ENCODE peak calls at places on chromosomes 5 and 9, in eight cellular contexts. B is activated CD4-positive, alpha-beta T cell treated with anti-CD3 and anti-CD28 coated beads, Interleukin-2, amount 50 U/mL, for 48 hours; U is GM23248; X is effector CD4-positive, alpha-beta T cell; L is HCT116; E is RWPE2; F is T47D; M is ovary. G is an unnamed sample.
A peak's percentile ranks its signal among the peaks of the same experiment; 100 is the strongest.

GRCh38 chr5:136094913-136095641 is 37.6 kb upstream of the SMAD5 start:
- DNase-seq in B (no peak), U (no peak), X (no peak), L (no peak), E (no peak), F (no peak), M (no peak), G (no peak)

GRCh38 chr5:141199359-141200235 is at the start of gene PCDHB11:
- DNase-seq in B (no peak), U (peak; percentile 48), X (no peak), L (no peak), E (no peak), F (peak; percentile 82), M (no peak), G (peak; percentile 59)

GRCh38 chr9:127985011-127985410 is 4.2 kb upstream of the EEIG1 start:
- DNase-seq in B (no peak), U (no peak), X (no peak), L (no peak), E (no peak), F (no peak), M (no peak), G (no peak)

GRCh38 chr5:143714629-143715028 is 97.3 kb upstream of the HMHB1 start:
- DNase-seq in B (no peak), U (peak; percentile 63), X (no peak), L (no peak), E (no peak), F (no peak), M (no peak), G (no peak)

GRCh38 chr9:19231126-19232035 is 888 bp downstream of the DENND4C start:
- DNase-seq in B (peak; percentile 38), U (peak; percentile 66), X (peak; percentile 14), L (no peak), E (no peak), F (peak; percentile 25), M (no peak), G (peak; percentile 15)

GRCh38 chr9:95003694-95004451 is 277.4 kb downstream of the AOPEP start:
- DNase-seq in B (peak; percentile 35), U (peak; percentile 83), X (no peak), L (no peak), E (no peak), F (peak; percentile 62), M (peak; percentile 64), G (peak; percentile 73)

GRCh38 chr5:82922086-82922734 is 155.0 kb downstream of the TMEM167A start:
- DNase-seq in B (no peak), U (no peak), X (no peak), L (no peak), E (no peak), F (no peak), M (no peak), G (no peak)

GRCh38 chr9:23543420-23543819 is 282.6 kb downstream of the ELAVL2 start:
- DNase-seq in B (no peak), U (no peak), X (no peak), L (no peak), E (no peak), F (no peak), M (no peak), G (no peak)

GRCh38 chr9:32424616-32425015 is 40.2 kb downstream of the ACO1 start:
- DNase-seq in B (no peak), U (no peak), X (no peak), L (no peak), E (no peak), F (no peak), M (no peak), G (no peak)

GRCh38 chr5:142015781-142016533 is 3.1 kb upstream of the GNPDA1 start:
- DNase-seq in B (peak; percentile 67), U (peak; percentile 78), X (peak; percentile 17), L (no peak), E (no peak), F (no peak), M (no peak), G (no peak)

GRCh38 chr5:669111-669841 is 23.9 kb downstream of the TPPP start:
- DNase-seq in B (peak; percentile 41), U (peak; percentile 42), X (no peak), L (no peak), E (no peak), F (no peak), M (no peak), G (no peak)

GRCh38 chr9:70519912-70520724 is 105.7 kb upstream of the KLF9 start:
- DNase-seq in B (peak; percentile 21), U (no peak), X (no peak), L (no peak), E (no peak), F (no peak), M (no peak), G (no peak)

GRCh38 chr5:67799732-67800234 is 415.8 kb upstream of the PIK3R1 start:
- DNase-seq in B (no peak), U (peak; percentile 7), X (no peak), L (no peak), E (no peak), F (peak; percentile 36), M (no peak), G (no peak)

GRCh38 chr5:172931001-172931536 is 28.2 kb upstream of the RPL26L1 start:
- DNase-seq in B (no peak), U (peak; percentile 97), X (no peak), L (no peak), E (no peak), F (no peak), M (no peak), G (no peak)

GRCh38 chr5:62341783-62342475 is 35.9 kb downstream of the KIF2A start:
- DNase-seq in B (peak; percentile 26), U (no peak), X (no peak), L (no peak), E (no peak), F (no peak), M (no peak), G (no peak)

GRCh38 chr5:55440188-55440646 is 94.5 kb downstream of the PLPP1 start:
- DNase-seq in B (peak; percentile 41), U (peak; percentile 96), X (no peak), L (no peak), E (no peak), F (no peak), M (no peak), G (no peak)

GRCh38 chr9:121707477-121708424 is 56.3 kb downstream of the DAB2IP start:
- DNase-seq in B (no peak), U (peak; percentile 34), X (no peak), L (no peak), E (no peak), F (no peak), M (no peak), G (no peak)

GRCh38 chr9:95406114-95406513 is 88.6 kb upstream of the FANCC start:
- DNase-seq in B (no peak), U (peak; percentile 63), X (no peak), L (no peak), E (no peak), F (no peak), M (no peak), G (no peak)

GRCh38 chr9:34362614-34363013 is 14.1 kb downstream of the MYORG start:
- DNase-seq in B (no peak), U (no peak), X (no peak), L (no peak), E (no peak), F (no peak), M (no peak), G (no peak)

GRCh38 chr5:119470851-119471451 is 18.7 kb downstream of the HSD17B4 start:
- DNase-seq in B (no peak), U (peak; percentile 56), X (no peak), L (peak; percentile 26), E (no peak), F (peak; percentile 63), M (no peak), G (no peak)

GRCh38 chr5:1546556-1546955 is 22.8 kb upstream of the LPCAT1 start:
- DNase-seq in B (no peak), U (no peak), X (no peak), L (no peak), E (peak; percentile 70), F (no peak), M (no peak), G (no peak)

GRCh38 chr9:132575005-132575609 is 7.3 kb upstream of the BARHL1 start:
- DNase-seq in B (peak; percentile 72), U (peak; percentile 83), X (peak; percentile 12), L (peak; percentile 62), E (no peak), F (peak; percentile 86), M (peak; percentile 42), G (peak; percentile 94)

GRCh38 chr5:84825616-84826015 is 440.9 kb upstream of the EDIL3 start:
- DNase-seq in B (no peak), U (no peak), X (no peak), L (no peak), E (no peak), F (no peak), M (no peak), G (no peak)

GRCh38 chr9:16138961-16139441 is 586.2 kb downstream of the CCDC171 start:
- DNase-seq in B (no peak), U (peak; percentile 89), X (no peak), L (no peak), E (no peak), F (no peak), M (no peak), G (no peak)

GRCh38 chr5:30918171-30918570 is 275.3 kb upstream of the CDH6 start:
- DNase-seq in B (no peak), U (peak; percentile 40), X (no peak), L (no peak), E (no peak), F (no peak), M (no peak), G (no peak)

GRCh38 chr5:93371893-93372292 is 209.1 kb downstream of the NR2F1-AS1 start:
- DNase-seq in B (no peak), U (no peak), X (no peak), L (no peak), E (no peak), F (no peak), M (no peak), G (no peak)

GRCh38 chr9:17509698-17510097 is 69.2 kb upstream of the SH3GL2 start:
- DNase-seq in B (no peak), U (peak; percentile 28), X (no peak), L (no peak), E (no peak), F (no peak), M (no peak), G (no peak)

GRCh38 chr5:176733586-176734262 is 76.6 kb upstream of the UNC5A start:
- DNase-seq in B (no peak), U (peak; percentile 42), X (no peak), L (no peak), E (peak; percentile 56), F (no peak), M (no peak), G (no peak)

GRCh38 chr9:104872959-104873850 is 54.8 kb downstream of the ABCA1 start:
- DNase-seq in B (no peak), U (peak; percentile 95), X (no peak), L (no peak), E (peak; percentile 84), F (no peak), M (peak; percentile 64), G (no peak)

GRCh38 chr9:108397286-108397685 is 458.5 kb downstream of the ACTL7B start:
- DNase-seq in B (no peak), U (no peak), X (no peak), L (no peak), E (no peak), F (no peak), M (no peak), G (no peak)

GRCh38 chr9:134187821-134188420 is 23.6 kb upstream of the RNU6ATAC start:
- DNase-seq in B (no peak), U (no peak), X (no peak), L (no peak), E (no peak), F (no peak), M (peak; percentile 35), G (no peak)

G was measured in HuH-7.5.